ENCODE peak calls at places on chromosome 19, in five cellular contexts. One of them, this sample, is unnamed.
A peak's percentile ranks its signal among the peaks of the same experiment; 100 is the strongest.

GRCh38 chr19:53642381-53643099 is 10.7 kb downstream of the DPRX start:
- DNase-seq in head of caudate nucleus: no peak
- DNase-seq in PC-9: no peak
- DNase-seq in EL: no peak
- DNase-seq in neural crest cell: no peak
- DNase-seq in this sample: no peak

GRCh38 chr19:18763674-18764590 is 27.2 kb downstream of the COMP start:
- DNase-seq in head of caudate nucleus: no peak
- DNase-seq in PC-9: peak; percentile 85
- DNase-seq in EL: peak; percentile 91
- DNase-seq in neural crest cell: no peak
- DNase-seq in this sample: no peak

GRCh38 chr19:54530866-54531265 is 28.2 kb downstream of the LAIR2 start:
- DNase-seq in head of caudate nucleus: no peak
- DNase-seq in PC-9: no peak
- DNase-seq in EL: no peak
- DNase-seq in neural crest cell: no peak
- DNase-seq in this sample: no peak

GRCh38 chr19:44847144-44848035 is 1.3 kb downstream of the NECTIN2 start:
- DNase-seq in head of caudate nucleus: no peak
- DNase-seq in PC-9: peak; percentile 80
- DNase-seq in EL: peak; percentile 80
- DNase-seq in neural crest cell: peak; percentile 20
- DNase-seq in this sample: peak; percentile 90

GRCh38 chr19:35076657-35077056 is 35.1 kb downstream of the HPN start:
- DNase-seq in head of caudate nucleus: no peak
- DNase-seq in PC-9: no peak
- DNase-seq in EL: no peak
- DNase-seq in neural crest cell: no peak
- DNase-seq in this sample: no peak

GRCh38 chr19:47480658-47481057 is 3.4 kb downstream of the KPTN start:
- DNase-seq in head of caudate nucleus: no peak
- DNase-seq in PC-9: no peak
- DNase-seq in EL: no peak
- DNase-seq in neural crest cell: no peak
- DNase-seq in this sample: no peak

GRCh38 chr19:12272980-12273901 is 21.4 kb downstream of the ZNF44 start:
- DNase-seq in head of caudate nucleus: no peak
- DNase-seq in PC-9: no peak
- DNase-seq in EL: no peak
- DNase-seq in neural crest cell: no peak
- DNase-seq in this sample: no peak

GRCh38 chr19:10339380-10339960 is at the start of gene ICAM3:
- DNase-seq in head of caudate nucleus: no peak
- DNase-seq in PC-9: no peak
- DNase-seq in EL: no peak
- DNase-seq in neural crest cell: no peak
- DNase-seq in this sample: no peak

GRCh38 chr19:2540646-2541454 is 64.9 kb downstream of the GADD45B start:
- DNase-seq in head of caudate nucleus: no peak
- DNase-seq in PC-9: peak; percentile 94
- DNase-seq in EL: peak; percentile 100
- DNase-seq in neural crest cell: peak; percentile 65
- DNase-seq in this sample: peak; percentile 97

GRCh38 chr19:35414442-35414841 is 33.6 kb upstream of the FFAR2 start:
- DNase-seq in head of caudate nucleus: no peak
- DNase-seq in PC-9: no peak
- DNase-seq in EL: no peak
- DNase-seq in neural crest cell: no peak
- DNase-seq in this sample: no peak

GRCh38 chr19:2613507-2614295 is 88.8 kb downstream of the GNG7 start:
- DNase-seq in head of caudate nucleus: peak; percentile 65
- DNase-seq in PC-9: no peak
- DNase-seq in EL: peak; percentile 47
- DNase-seq in neural crest cell: peak; percentile 45
- DNase-seq in this sample: peak; percentile 77

GRCh38 chr19:16139752-16140151 is 3.7 kb upstream of the HSH2D start:
- DNase-seq in head of caudate nucleus: no peak
- DNase-seq in PC-9: no peak
- DNase-seq in EL: no peak
- DNase-seq in neural crest cell: no peak
- DNase-seq in this sample: no peak

GRCh38 chr19:36009220-36009619 is 607 bp upstream of the SYNE4 start:
- DNase-seq in head of caudate nucleus: peak; percentile 80
- DNase-seq in PC-9: peak; percentile 65
- DNase-seq in EL: peak; percentile 69
- DNase-seq in neural crest cell: peak; percentile 49
- DNase-seq in this sample: peak; percentile 83

GRCh38 chr19:7771072-7771471 is 8.0 kb downstream of the CLEC4M start:
- DNase-seq in head of caudate nucleus: no peak
- DNase-seq in PC-9: no peak
- DNase-seq in EL: no peak
- DNase-seq in neural crest cell: no peak
- DNase-seq in this sample: no peak

GRCh38 chr19:54469496-54469934 is 3.6 kb downstream of the CDC42EP5 start:
- DNase-seq in head of caudate nucleus: no peak
- DNase-seq in PC-9: no peak
- DNase-seq in EL: no peak
- DNase-seq in neural crest cell: no peak
- DNase-seq in this sample: no peak

GRCh38 chr19:16156904-16157303 is 13.4 kb downstream of the HSH2D start:
- DNase-seq in head of caudate nucleus: no peak
- DNase-seq in PC-9: no peak
- DNase-seq in EL: no peak
- DNase-seq in neural crest cell: no peak
- DNase-seq in this sample: no peak

GRCh38 chr19:43594710-43595604 is 977 bp downstream of the IRGQ start:
- DNase-seq in head of caudate nucleus: peak; percentile 71
- DNase-seq in PC-9: peak; percentile 70
- DNase-seq in EL: peak; percentile 65
- DNase-seq in neural crest cell: peak; percentile 56
- DNase-seq in this sample: peak; percentile 82

GRCh38 chr19:41553804-41554203 is 22.2 kb upstream of the CEACAM21 start:
- DNase-seq in head of caudate nucleus: no peak
- DNase-seq in PC-9: no peak
- DNase-seq in EL: no peak
- DNase-seq in neural crest cell: no peak
- DNase-seq in this sample: no peak

GRCh38 chr19:38425810-38426466 is at the start of gene RASGRP4:
- DNase-seq in head of caudate nucleus: peak; percentile 52
- DNase-seq in PC-9: no peak
- DNase-seq in EL: no peak
- DNase-seq in neural crest cell: no peak
- DNase-seq in this sample: no peak

GRCh38 chr19:17424743-17425365 is 5.0 kb downstream of the MVB12A start:
- DNase-seq in head of caudate nucleus: peak; percentile 43
- DNase-seq in PC-9: no peak
- DNase-seq in EL: peak; percentile 27
- DNase-seq in neural crest cell: peak; percentile 76
- DNase-seq in this sample: peak; percentile 19

GRCh38 chr19:2603320-2603719 is 99.2 kb downstream of the GNG7 start:
- DNase-seq in head of caudate nucleus: no peak
- DNase-seq in PC-9: no peak
- DNase-seq in EL: peak; percentile 74
- DNase-seq in neural crest cell: no peak
- DNase-seq in this sample: peak; percentile 84

GRCh38 chr19:17953869-17954268 is 13.0 kb upstream of the KCNN1 start:
- DNase-seq in head of caudate nucleus: no peak
- DNase-seq in PC-9: no peak
- DNase-seq in EL: no peak
- DNase-seq in neural crest cell: no peak
- DNase-seq in this sample: no peak

GRCh38 chr19:38877781-38878574 is at the start of gene RINL:
- DNase-seq in head of caudate nucleus: peak; percentile 33
- DNase-seq in PC-9: peak; percentile 11
- DNase-seq in EL: no peak
- DNase-seq in neural crest cell: no peak
- DNase-seq in this sample: no peak

This sample was measured in adipocyte.